ENCODE peak calls at places on chromosomes 5 and 9, in ten cellular contexts. B, Z, T, V, P, S, Q, F, W and N are unnamed samples.

GRCh38 chr5:148443998-148444397 is 60.2 kb downstream of the FBXO38 start:
- DNase-seq in B (no peak), Z (no peak), T (no peak), V (no peak), P (peak), S (peak), Q (no peak), F (no peak), W (no peak), N (peak)

GRCh38 chr5:177984565-177985166 is 11.4 kb downstream of the PROP1 start:
- DNase-seq in B (no peak), Z (no peak), T (no peak), V (no peak), P (no peak), S (no peak), Q (no peak), F (no peak), W (no peak), N (no peak)

GRCh38 chr5:2579126-2579525 is 172.4 kb downstream of the IRX2 start:
- DNase-seq in B (no peak), Z (no peak), T (no peak), V (no peak), P (no peak), S (no peak), Q (no peak), F (no peak), W (no peak), N (no peak)

GRCh38 chr5:3595102-3595961 is at the start of gene IRX1:
- DNase-seq in B (no peak), Z (no peak), T (no peak), V (no peak), P (peak), S (no peak), Q (no peak), F (no peak), W (no peak), N (no peak)

GRCh38 chr9:20624201-20625002 is 2.1 kb upstream of the MLLT3 start:
- DNase-seq in B (no peak), Z (no peak), T (no peak), V (no peak), P (peak), S (peak), Q (peak), F (no peak), W (no peak), N (peak)

GRCh38 chr9:124511891-124512805 is 4.9 kb upstream of the NR5A1 start:
- DNase-seq in B (no peak), Z (no peak), T (no peak), V (no peak), P (no peak), S (no peak), Q (no peak), F (no peak), W (no peak), N (no peak)

GRCh38 chr9:76887003-76887821 is 18.7 kb downstream of the PRUNE2 start:
- DNase-seq in B (no peak), Z (no peak), T (no peak), V (no peak), P (no peak), S (peak), Q (no peak), F (no peak), W (no peak), N (no peak)

GRCh38 chr5:88089757-88090390 is 178.8 kb downstream of the TMEM161B start:
- DNase-seq in B (no peak), Z (no peak), T (no peak), V (no peak), P (no peak), S (no peak), Q (no peak), F (no peak), W (no peak), N (no peak)

GRCh38 chr9:35910613-35911488 is 1.6 kb downstream of the SPAAR start:
- DNase-seq in B (no peak), Z (peak), T (no peak), V (no peak), P (peak), S (peak), Q (no peak), F (peak), W (no peak), N (peak)

GRCh38 chr5:93251347-93251746 is 329.7 kb downstream of the NR2F1-AS1 start:
- DNase-seq in B (no peak), Z (no peak), T (no peak), V (no peak), P (no peak), S (no peak), Q (no peak), F (no peak), W (no peak), N (no peak)

GRCh38 chr5:88109806-88110205 is 158.8 kb downstream of the TMEM161B start:
- DNase-seq in B (no peak), Z (no peak), T (no peak), V (no peak), P (no peak), S (no peak), Q (no peak), F (no peak), W (no peak), N (no peak)

GRCh38 chr5:136020383-136021015 is 8.3 kb upstream of the TGFBI start:
- DNase-seq in B (no peak), Z (no peak), T (no peak), V (no peak), P (no peak), S (peak), Q (no peak), F (peak), W (no peak), N (peak)

GRCh38 chr5:170985486-170985885 is 123.7 kb downstream of the RANBP17 start:
- DNase-seq in B (no peak), Z (no peak), T (no peak), V (no peak), P (no peak), S (no peak), Q (no peak), F (no peak), W (no peak), N (no peak)

GRCh38 chr9:113511047-113511521 is 47.6 kb downstream of the RGS3 start:
- DNase-seq in B (no peak), Z (no peak), T (no peak), V (no peak), P (no peak), S (peak), Q (peak), F (no peak), W (no peak), N (peak)

GRCh38 chr5:91885291-91886265 is 502.5 kb upstream of the ARRDC3 start:
- DNase-seq in B (no peak), Z (no peak), T (no peak), V (no peak), P (no peak), S (no peak), Q (no peak), F (no peak), W (no peak), N (no peak)

GRCh38 chr9:89412951-89413350 is 85.0 kb downstream of the SEMA4D start:
- DNase-seq in B (no peak), Z (no peak), T (no peak), V (no peak), P (no peak), S (no peak), Q (no peak), F (no peak), W (no peak), N (no peak)

GRCh38 chr9:126502417-126503332 is 111.1 kb upstream of the LMX1B start:
- DNase-seq in B (no peak), Z (no peak), T (no peak), V (no peak), P (no peak), S (no peak), Q (peak), F (no peak), W (no peak), N (no peak)

GRCh38 chr9:32672478-32672877 is 37.0 kb upstream of the TAF1L start:
- DNase-seq in B (no peak), Z (no peak), T (no peak), V (no peak), P (no peak), S (no peak), Q (no peak), F (no peak), W (no peak), N (no peak)

GRCh38 chr9:93897075-93897970 is 57.8 kb downstream of the BARX1 start:
- DNase-seq in B (peak), Z (no peak), T (no peak), V (no peak), P (no peak), S (peak), Q (no peak), F (no peak), W (no peak), N (peak)

GRCh38 chr5:171806976-171807823 is 21.6 kb downstream of the SMIM23 start:
- DNase-seq in B (no peak), Z (no peak), T (no peak), V (no peak), P (no peak), S (no peak), Q (no peak), F (no peak), W (no peak), N (no peak)

GRCh38 chr5:40397976-40398375 is 281.7 kb upstream of the PTGER4 start:
- DNase-seq in B (no peak), Z (no peak), T (no peak), V (no peak), P (no peak), S (no peak), Q (no peak), F (no peak), W (no peak), N (no peak)

GRCh38 chr9:91803143-91803940 is 146.7 kb downstream of the ROR2 start:
- DNase-seq in B (no peak), Z (no peak), T (no peak), V (no peak), P (no peak), S (no peak), Q (no peak), F (no peak), W (no peak), N (no peak)

GRCh38 chr9:17251100-17251499 is 116.3 kb downstream of the CNTLN start:
- DNase-seq in B (no peak), Z (no peak), T (no peak), V (no peak), P (no peak), S (no peak), Q (no peak), F (no peak), W (no peak), N (no peak)

GRCh38 chr9:135147473-135147805 is 60.0 kb downstream of the OLFM1 start:
- DNase-seq in B (no peak), Z (no peak), T (no peak), V (no peak), P (no peak), S (no peak), Q (no peak), F (no peak), W (no peak), N (peak)

GRCh38 chr9:98150726-98151125 is 31.7 kb upstream of the TRIM14 start:
- DNase-seq in B (no peak), Z (no peak), T (no peak), V (no peak), P (no peak), S (no peak), Q (no peak), F (no peak), W (no peak), N (no peak)

GRCh38 chr5:145938699-145939531 is 2.5 kb downstream of the SH3RF2 start:
- DNase-seq in B (no peak), Z (no peak), T (no peak), V (no peak), P (no peak), S (no peak), Q (no peak), F (no peak), W (no peak), N (no peak)

GRCh38 chr5:68375540-68375939 is 160.0 kb downstream of the PIK3R1 start:
- DNase-seq in B (no peak), Z (no peak), T (no peak), V (no peak), P (no peak), S (no peak), Q (no peak), F (no peak), W (no peak), N (no peak)

GRCh38 chr5:84450617-84451414 is 66.1 kb upstream of the EDIL3 start:
- DNase-seq in B (no peak), Z (no peak), T (no peak), V (no peak), P (no peak), S (no peak), Q (no peak), F (no peak), W (no peak), N (no peak)

GRCh38 chr9:35954942-35955546 is 2.9 kb downstream of the OR2S2 start:
- DNase-seq in B (no peak), Z (no peak), T (no peak), V (no peak), P (peak), S (peak), Q (no peak), F (peak), W (peak), N (peak)

GRCh38 chr9:109956811-109957440 is 176.9 kb downstream of the PALM2AKAP2 start:
- DNase-seq in B (no peak), Z (no peak), T (no peak), V (no peak), P (no peak), S (no peak), Q (no peak), F (no peak), W (no peak), N (no peak)

GRCh38 chr9:124869986-124870560 is 8.1 kb downstream of the ARPC5L start:
- DNase-seq in B (peak), Z (no peak), T (no peak), V (peak), P (peak), S (peak), Q (no peak), F (peak), W (peak), N (peak)

GRCh38 chr9:61671276-61671973 is 481.6 kb downstream of the SPATA31A7 start:
- DNase-seq in B (peak), Z (no peak), T (no peak), V (no peak), P (no peak), S (peak), Q (peak), F (no peak), W (no peak), N (no peak)

GRCh38 chr9:136171009-136171800 is 33.7 kb downstream of the LHX3 start:
- DNase-seq in B (no peak), Z (no peak), T (no peak), V (no peak), P (peak), S (no peak), Q (peak), F (no peak), W (no peak), N (no peak)

GRCh38 chr5:170861855-170862766 is at the start of gene RANBP17:
- DNase-seq in B (no peak), Z (peak), T (no peak), V (no peak), P (peak), S (peak), Q (peak), F (no peak), W (no peak), N (peak)

GRCh38 chr5:149310947-149311675 is 34.2 kb upstream of the GRPEL2 start:
- DNase-seq in B (no peak), Z (peak), T (no peak), V (no peak), P (peak), S (no peak), Q (peak), F (no peak), W (no peak), N (no peak)

GRCh38 chr9:14198049-14198448 is 115.9 kb downstream of the NFIB start:
- DNase-seq in B (no peak), Z (no peak), T (no peak), V (no peak), P (no peak), S (no peak), Q (no peak), F (no peak), W (no peak), N (no peak)

GRCh38 chr5:93581738-93582414 is 857 bp upstream of the NR2F1-AS1 start:
- DNase-seq in B (no peak), Z (no peak), T (no peak), V (no peak), P (no peak), S (no peak), Q (no peak), F (no peak), W (no peak), N (no peak)

GRCh38 chr9:128555180-128555721 is 2.9 kb downstream of the SPTAN1 start:
- DNase-seq in B (no peak), Z (no peak), T (no peak), V (no peak), P (peak), S (no peak), Q (no peak), F (no peak), W (no peak), N (peak)

GRCh38 chr5:1859099-1859498 is 23.6 kb downstream of the IRX4 start:
- DNase-seq in B (no peak), Z (no peak), T (no peak), V (no peak), P (no peak), S (no peak), Q (peak), F (no peak), W (no peak), N (no peak)

GRCh38 chr5:123283031-123283430 is 140.2 kb downstream of the CEP120 start:
- DNase-seq in B (no peak), Z (no peak), T (no peak), V (no peak), P (no peak), S (no peak), Q (no peak), F (no peak), W (no peak), N (no peak)

DNA sequence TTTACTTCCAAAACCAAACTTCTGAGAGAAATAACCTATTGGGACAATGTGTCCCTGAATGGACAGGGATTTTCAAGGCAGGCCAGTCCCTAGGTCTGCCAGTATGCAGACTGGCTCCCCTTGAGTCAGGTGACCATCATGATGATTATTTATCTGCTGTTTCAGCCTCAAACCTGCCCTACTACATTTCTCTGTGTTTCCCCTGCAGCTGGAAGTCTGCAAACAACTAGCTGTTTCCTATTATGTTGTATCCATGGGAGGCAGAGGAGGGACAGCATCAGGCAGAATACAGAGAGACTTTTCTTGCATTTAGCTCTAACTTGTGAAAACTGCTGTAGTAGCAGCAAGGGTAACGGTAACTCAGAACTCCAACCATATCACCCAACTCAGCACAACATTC is 36.2 kb upstream of the IFNK start:
- DNase-seq in B (no peak), Z (no peak), T (no peak), V (no peak), P (no peak), S (no peak), Q (no peak), F (no peak), W (no peak), N (no peak)
- H3K27ac ChIP-seq in B (no peak), Z (no peak), T (no peak), V (no peak), P (no peak), S (no peak), Q (no peak), F (no peak), W (no peak), N (no peak)

GRCh38 chr5:116084231-116084630 is 594 bp upstream of the COMMD10 start:
- DNase-seq in B (no peak), Z (no peak), T (no peak), V (no peak), P (peak), S (peak), Q (peak), F (no peak), W (no peak), N (peak)
- H3K27ac ChIP-seq in B (no peak), Z (peak), T (no peak), V (peak), P (peak), S (peak), Q (no peak), F (peak), W (peak), N (no peak)

DNA sequence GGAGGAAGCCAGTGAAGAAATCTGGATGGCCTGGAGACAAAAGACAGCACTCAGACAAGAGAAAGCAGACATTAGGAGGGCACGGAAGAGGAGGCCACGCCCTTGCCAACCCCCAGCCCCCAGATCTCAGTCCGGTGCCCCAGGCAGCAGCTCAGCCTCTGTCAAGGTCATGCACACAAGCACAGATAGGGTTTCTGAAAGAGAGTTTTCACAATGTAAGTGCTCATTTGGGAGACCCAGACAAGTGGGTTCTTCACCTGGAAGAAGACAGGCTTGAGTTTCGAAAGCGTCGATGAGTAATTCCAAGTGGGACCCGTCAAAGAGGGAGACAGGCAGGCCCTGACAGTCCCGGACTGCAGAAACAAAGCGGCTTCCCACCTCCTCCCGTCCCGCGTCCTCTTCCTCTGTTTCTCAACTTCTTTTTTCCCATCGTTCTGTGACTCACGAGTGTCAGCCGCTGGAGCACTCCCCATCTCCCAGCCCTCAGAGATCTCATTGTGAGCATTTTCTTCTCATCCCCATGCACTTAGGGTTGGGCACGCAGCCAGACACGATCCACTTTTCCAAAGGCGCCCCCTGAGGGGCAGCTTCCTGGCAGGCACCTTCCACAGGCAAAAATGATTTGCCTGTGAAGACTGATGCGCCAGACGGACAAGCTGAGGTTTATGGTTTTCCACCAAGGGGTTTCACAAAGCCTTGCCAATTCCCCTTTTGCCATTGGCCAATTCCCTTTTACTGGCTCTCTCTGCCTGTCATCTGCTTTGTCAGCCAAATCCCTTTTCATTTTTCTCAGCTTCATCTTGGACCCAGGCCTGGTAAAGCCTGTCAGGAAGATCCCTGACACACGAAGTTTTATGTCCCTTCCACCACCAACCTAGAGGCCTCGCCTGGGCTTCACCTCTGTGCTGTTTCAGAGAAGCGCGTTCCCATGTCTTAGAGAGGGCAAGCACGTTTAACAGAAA is 86.4 kb upstream of the ANKRD55 start:
- DNase-seq in B (no peak), Z (peak), T (no peak), V (no peak), P (no peak), S (peak), Q (peak), F (no peak), W (no peak), N (no peak)
- H3K27ac ChIP-seq in B (no peak), Z (peak), T (no peak), V (peak), P (no peak), S (peak), Q (peak), F (no peak), W (no peak), N (no peak)

GRCh38 chr5:132087176-132087575 is 13.6 kb downstream of the CSF2 start:
- DNase-seq in B (no peak), Z (no peak), T (no peak), V (no peak), P (no peak), S (no peak), Q (no peak), F (no peak), W (no peak), N (no peak)

GRCh38 chr5:132083065-132083678 is 9.6 kb downstream of the CSF2 start:
- DNase-seq in B (no peak), Z (peak), T (no peak), V (no peak), P (no peak), S (no peak), Q (no peak), F (no peak), W (no peak), N (no peak)

GRCh38 chr5:132087661-132088060 is 14.1 kb downstream of the CSF2 start:
- DNase-seq in B (peak), Z (no peak), T (no peak), V (no peak), P (no peak), S (no peak), Q (no peak), F (no peak), W (no peak), N (no peak)

GRCh38 chr5:132086277-132086794 is 12.7 kb downstream of the CSF2 start:
- DNase-seq in B (no peak), Z (peak), T (peak), V (peak), P (no peak), S (no peak), Q (peak), F (no peak), W (no peak), N (peak)

GRCh38 chr5:132085686-132086085 is 12.1 kb downstream of the CSF2 start:
- DNase-seq in B (no peak), Z (no peak), T (no peak), V (no peak), P (no peak), S (no peak), Q (no peak), F (no peak), W (no peak), N (no peak)
- H3K27ac ChIP-seq in B (no peak), Z (no peak), T (peak), V (no peak), P (no peak), S (no peak), Q (no peak), F (no peak), W (no peak), N (no peak)

GRCh38 chr9:129897263-129897662 is 62.0 kb downstream of the USP20 start:
- DNase-seq in B (no peak), Z (no peak), T (no peak), V (no peak), P (no peak), S (no peak), Q (no peak), F (no peak), W (no peak), N (no peak)
- H3K27ac ChIP-seq in B (no peak), Z (no peak), T (no peak), V (no peak), P (no peak), S (no peak), Q (no peak), F (no peak), W (no peak), N (no peak)